ENCODE peak calls at places on chromosomes 12 and 14, in five cellular contexts. U is NCI-H1436, E is RPMI7951, X is NCI-H187 treated with DMSO at 0.1 percent for 48 hours, D is A549. A is an unnamed sample.

GRCh38 chr12:39541471-39541870 is 78.1 kb downstream of the ABCD2 start:
- DNase-seq in D (no peak), X (no peak), U (no peak), E (no peak), A (no peak)

GRCh38 chr12:58920956-58921861 is 905 bp upstream of the LRIG3 start:
- DNase-seq in D (no peak), E (no peak), X (no peak), U (no peak), A (no peak)

GRCh38 chr12:59066445-59066844 is 146.1 kb upstream of the LRIG3 start:
- DNase-seq in D (no peak), E (peak; percentile 26), X (peak; percentile 39), U (no peak), A (no peak)

GRCh38 chr14:105334383-105335230 is 20.1 kb downstream of the PACS2 start:
- DNase-seq in D (no peak), X (no peak), E (no peak), U (no peak), A (no peak)

GRCh38 chr12:65490193-65490592 is 211.7 kb downstream of the MSRB3 start:
- DNase-seq in E (peak; percentile 46), U (no peak), D (no peak), X (no peak), A (no peak)

GRCh38 chr12:62919827-62920226 is 15.1 kb downstream of the PPM1H start:
- DNase-seq in E (peak; percentile 30), X (no peak), U (no peak), D (no peak), A (no peak)

GRCh38 chr14:56816575-56817391 is 6.5 kb upstream of the OTX2 start:
- DNase-seq in D (no peak), X (no peak), U (no peak), E (no peak), A (no peak)

GRCh38 chr12:52856787-52857186 is 8.0 kb upstream of the KRT78 start:
- DNase-seq in D (no peak), E (no peak), U (no peak), X (no peak), A (no peak)

GRCh38 chr14:103607039-103607668 is 21.9 kb upstream of the KLC1 start:
- DNase-seq in E (peak; percentile 97), U (no peak), X (peak; percentile 72), D (peak; percentile 37), A (no peak)

GRCh38 chr14:97626088-97626487 is 828.9 kb downstream of the VRK1 start:
- DNase-seq in X (no peak), D (no peak), U (peak; percentile 7), E (no peak), A (no peak)

GRCh38 chr12:123576611-123577010 is 7.7 kb upstream of the TMED2 start:
- DNase-seq in D (no peak), X (no peak), E (no peak), U (no peak), A (no peak)

GRCh38 chr12:18643673-18644072 is 94.1 kb downstream of the PLCZ1 start:
- DNase-seq in U (no peak), D (no peak), X (no peak), E (peak; percentile 18), A (no peak)

GRCh38 chr12:108257610-108258106 is 81.5 kb downstream of the CMKLR1 start:
- DNase-seq in X (no peak), E (no peak), D (no peak), U (no peak), A (no peak)

GRCh38 chr12:95368931-95369330 is 105.0 kb upstream of the METAP2 start:
- DNase-seq in U (no peak), X (no peak), E (no peak), D (no peak), A (no peak)

GRCh38 chr14:41609704-41610183 is 3.1 kb downstream of the LRFN5 start:
- DNase-seq in D (peak; percentile 39), U (peak; percentile 83), X (no peak), E (no peak), A (no peak)

GRCh38 chr14:53412819-53413664 is 259.9 kb upstream of the DDHD1 start:
- DNase-seq in X (no peak), E (peak; percentile 19), U (no peak), D (peak; percentile 19), A (no peak)

GRCh38 chr12:110278137-110278536 is 2.9 kb upstream of the ATP2A2 start:
- DNase-seq in E (no peak), X (no peak), U (no peak), D (no peak), A (no peak)

GRCh38 chr14:68535404-68536024 is 257.4 kb downstream of the ZFP36L1 start:
- DNase-seq in E (peak; percentile 84), U (no peak), X (no peak), D (peak; percentile 75), A (no peak)

GRCh38 chr14:45610303-45610702 is 357.3 kb upstream of the MIS18BP1 start:
- DNase-seq in D (peak; percentile 1), U (no peak), E (peak; percentile 1), X (peak; percentile 19), A (peak; percentile 1)

GRCh38 chr12:2641209-2641608 is 153.6 kb upstream of the FKBP4 start:
- DNase-seq in E (peak; percentile 39), D (peak; percentile 45), X (no peak), U (no peak), A (no peak)

GRCh38 chr12:94710933-94711332 is 60.6 kb upstream of the TMCC3 start:
- DNase-seq in U (peak; percentile 9), X (no peak), D (peak; percentile 61), E (peak; percentile 28), A (peak; percentile 43)

GRCh38 chr14:69101331-69101826 is 51.5 kb downstream of the DCAF5 start:
- DNase-seq in D (peak; percentile 76), U (no peak), X (no peak), E (peak; percentile 58), A (peak; percentile 81)

GRCh38 chr14:100103261-100104005 is 38.2 kb downstream of the EVL start:
- DNase-seq in E (no peak), X (no peak), U (no peak), D (no peak), A (no peak)

GRCh38 chr12:65867428-65867827 is 43.1 kb downstream of the HMGA2 start:
- DNase-seq in E (peak; percentile 82), D (no peak), X (no peak), U (no peak), A (no peak)

GRCh38 chr12:125431516-125431915 is 366.3 kb downstream of the AACS start:
- DNase-seq in U (no peak), D (no peak), E (no peak), X (no peak), A (no peak)

GRCh38 chr12:113149361-113150150 is at the start of gene CFAP73:
- DNase-seq in D (peak; percentile 80), U (peak; percentile 58), X (no peak), E (peak; percentile 93), A (peak; percentile 67)

GRCh38 chr12:65948320-65949008 is 124.2 kb downstream of the HMGA2 start:
- DNase-seq in E (peak; percentile 97), U (no peak), D (peak; percentile 63), X (no peak), A (no peak)

GRCh38 chr14:37579250-37579649 is 15.8 kb downstream of the FOXA1 start:
- DNase-seq in D (no peak), X (no peak), E (no peak), U (no peak), A (no peak)

GRCh38 chr12:8655421-8655820 is 7.2 kb downstream of the MFAP5 start:
- DNase-seq in U (no peak), D (no peak), E (no peak), X (no peak), A (no peak)

GRCh38 chr12:93108958-93109357 is 179.9 kb upstream of the EEA1 start:
- DNase-seq in E (no peak), D (no peak), X (no peak), U (no peak), A (no peak)

GRCh38 chr12:32454075-32454474 is 54.7 kb downstream of the FGD4 start:
- DNase-seq in X (no peak), U (no peak), D (peak; percentile 65), E (peak; percentile 37), A (no peak)

GRCh38 chr14:58296731-58297130 is 1.6 kb upstream of the ARID4A start:
- DNase-seq in X (no peak), U (no peak), D (no peak), E (peak; percentile 16), A (no peak)

GRCh38 chr14:71550367-71550766 is 381.9 kb upstream of the RGS6 start:
- DNase-seq in E (no peak), D (no peak), X (no peak), U (no peak), A (no peak)

GRCh38 chr14:104598461-104599273 is 5.9 kb downstream of the TMEM179 start:
- DNase-seq in E (no peak), U (no peak), D (no peak), X (no peak), A (no peak)

GRCh38 chr12:53698948-53699672 is 23.2 kb upstream of the ATP5MC2 start:
- DNase-seq in U (no peak), X (no peak), E (no peak), D (no peak), A (no peak)